ENCODE peak calls at places on chromosomes 7 and 10, in nine cellular contexts. P, Q, W, C, M, I, D, G and Z are unnamed samples. For H3K4me1, the result is how much of the 10 kb centered on the place peaks cover.

GRCh38 chr10:127649642-127650041 is 87.3 kb upstream of the FOXI2 start:
- DNase-seq in P (no peak), Q (peak), W (peak), C (no peak), M (peak), I (no peak), D (peak), G (no peak), Z (peak)

GRCh38 chr7:101936612-101937231 is 119.3 kb downstream of the CUX1 start:
- DNase-seq in P (peak), Q (peak), W (peak), C (no peak), M (no peak), I (peak), D (peak), G (peak), Z (peak)

GRCh38 chr7:137734221-137734620 is 112.6 kb downstream of the DGKI start:
- DNase-seq in P (no peak), Q (no peak), W (no peak), C (no peak), M (no peak), I (no peak), D (no peak), G (peak), Z (no peak)

GRCh38 chr10:44955408-44956070 is 4.1 kb upstream of the RASSF4 start:
- DNase-seq in P (peak), Q (no peak), W (no peak), C (no peak), M (no peak), I (no peak), D (no peak), G (no peak), Z (no peak)

GRCh38 chr7:150999001-150999400 is 8.2 kb downstream of the NOS3 start:
- DNase-seq in P (no peak), Q (no peak), W (no peak), C (no peak), M (no peak), I (no peak), D (no peak), G (no peak), Z (no peak)

GRCh38 chr10:76024460-76025123 is 593.2 kb downstream of the LRMDA start:
- DNase-seq in P (no peak), Q (no peak), W (no peak), C (no peak), M (no peak), I (peak), D (no peak), G (no peak), Z (no peak)

GRCh38 chr7:98137826-98138151 is 31.1 kb downstream of the LMTK2 start:
- DNase-seq in P (no peak), Q (no peak), W (no peak), C (no peak), M (no peak), I (no peak), D (no peak), G (no peak), Z (no peak)

GRCh38 chr10:118107040-118107439 is 60.3 kb upstream of the RAB11FIP2 start:
- DNase-seq in P (no peak), Q (no peak), W (no peak), C (no peak), M (no peak), I (no peak), D (no peak), G (no peak), Z (no peak)

GRCh38 chr10:127149613-127150081 is 46.7 kb downstream of the INSYN2A start:
- DNase-seq in P (no peak), Q (no peak), W (no peak), C (no peak), M (peak), I (no peak), D (no peak), G (no peak), Z (no peak)

GRCh38 chr10:126749030-126749655 is 78.7 kb upstream of the C10orf90 start:
- DNase-seq in P (peak), Q (peak), W (peak), C (peak), M (peak), I (no peak), D (peak), G (peak), Z (peak)

GRCh38 chr10:129727071-129727470 is 237.0 kb downstream of the EBF3 start:
- DNase-seq in P (no peak), Q (no peak), W (no peak), C (no peak), M (no peak), I (no peak), D (no peak), G (no peak), Z (no peak)

GRCh38 chr7:118918556-118918955 is 694.1 kb downstream of the ANKRD7 start:
- DNase-seq in P (no peak), Q (no peak), W (no peak), C (no peak), M (peak), I (no peak), D (no peak), G (peak), Z (no peak)

GRCh38 chr10:48981310-48981907 is 41.8 kb upstream of the LRRC18 start:
- DNase-seq in P (peak), Q (peak), W (peak), C (peak), M (peak), I (no peak), D (peak), G (peak), Z (peak)

GRCh38 chr7:2444476-2444875 is 31.7 kb downstream of the GRIFIN start:
- DNase-seq in P (peak), Q (no peak), W (no peak), C (no peak), M (no peak), I (no peak), D (no peak), G (peak), Z (no peak)

GRCh38 chr10:63123963-63124362 is 9.2 kb upstream of the NRBF2 start:
- DNase-seq in P (no peak), Q (no peak), W (no peak), C (no peak), M (no peak), I (no peak), D (no peak), G (peak), Z (no peak)

GRCh38 chr10:88979603-88980002 is 11.0 kb upstream of the FAS start:
- DNase-seq in P (no peak), Q (no peak), W (no peak), C (no peak), M (no peak), I (no peak), D (no peak), G (no peak), Z (no peak)

GRCh38 chr10:119803264-119803663 is 69.4 kb downstream of the MCMBP start:
- DNase-seq in P (no peak), Q (no peak), W (no peak), C (no peak), M (no peak), I (no peak), D (no peak), G (peak), Z (no peak)

GRCh38 chr10:83287374-83287773 is 851.9 kb upstream of the GHITM start:
- DNase-seq in P (no peak), Q (no peak), W (no peak), C (no peak), M (no peak), I (no peak), D (no peak), G (no peak), Z (no peak)

GRCh38 chr7:561631-562393 is 42.2 kb upstream of the PDGFA start:
- DNase-seq in P (no peak), Q (peak), W (no peak), C (no peak), M (no peak), I (peak), D (no peak), G (no peak), Z (no peak)

GRCh38 chr10:110445871-110446270 is 51.8 kb upstream of the DUSP5 start:
- DNase-seq in P (peak), Q (no peak), W (no peak), C (no peak), M (no peak), I (no peak), D (no peak), G (no peak), Z (no peak)

GRCh38 chr7:91249506-91250233 is 14.6 kb upstream of the FZD1 start:
- DNase-seq in P (no peak), Q (no peak), W (no peak), C (no peak), M (no peak), I (no peak), D (no peak), G (peak), Z (no peak)

GRCh38 chr7:22269057-22269456 is 87.9 kb downstream of the RAPGEF5 start:
- DNase-seq in P (no peak), Q (no peak), W (no peak), C (no peak), M (no peak), I (no peak), D (no peak), G (peak), Z (no peak)

GRCh38 chr10:24552346-24553016 is 171.2 kb downstream of the ARHGAP21 start:
- DNase-seq in P (peak), Q (peak), W (peak), C (peak), M (no peak), I (peak), D (peak), G (no peak), Z (peak)

GRCh38 chr7:104366390-104366789 is 38.0 kb downstream of the LHFPL3 start:
- DNase-seq in P (no peak), Q (no peak), W (no peak), C (no peak), M (no peak), I (no peak), D (no peak), G (no peak), Z (no peak)

GRCh38 chr7:41977165-41977651 is 259.8 kb downstream of the GLI3 start:
- DNase-seq in P (peak), Q (peak), W (peak), C (peak), M (peak), I (no peak), D (no peak), G (peak), Z (no peak)

GRCh38 chr7:6284461-6285360 is 12.3 kb upstream of the CYTH3 start:
- DNase-seq in P (no peak), Q (no peak), W (no peak), C (no peak), M (no peak), I (no peak), D (no peak), G (peak), Z (no peak)

GRCh38 chr7:139099181-139099947 is 10.2 kb downstream of the ZC3HAV1 start:
- DNase-seq in P (no peak), Q (no peak), W (no peak), C (no peak), M (no peak), I (no peak), D (no peak), G (peak), Z (no peak)

GRCh38 chr10:105188737-105189463 is 547.8 kb downstream of the SORCS3 start:
- DNase-seq in P (no peak), Q (no peak), W (no peak), C (no peak), M (no peak), I (no peak), D (no peak), G (peak), Z (no peak)

GRCh38 chr7:99729501-99730261 is 5.3 kb downstream of the CYP3A7 start:
- DNase-seq in P (no peak), Q (no peak), W (no peak), C (no peak), M (no peak), I (no peak), D (no peak), G (no peak), Z (no peak)

GRCh38 chr7:70051726-70052125 is 453.5 kb downstream of the AUTS2 start:
- DNase-seq in P (no peak), Q (no peak), W (no peak), C (no peak), M (no peak), I (no peak), D (no peak), G (no peak), Z (no peak)

GRCh38 chr10:93806882-93807281 is 49.1 kb downstream of the LGI1 start:
- DNase-seq in P (no peak), Q (no peak), W (no peak), C (no peak), M (no peak), I (no peak), D (no peak), G (peak), Z (peak)

GRCh38 chr7:98628916-98629525 is 11.9 kb downstream of the NPTX2 start:
- DNase-seq in P (no peak), Q (no peak), W (peak), C (no peak), M (no peak), I (no peak), D (no peak), G (no peak), Z (no peak)

GRCh38 chr10:80186364-80187012 is 18.8 kb downstream of the ANXA11 start:
- DNase-seq in P (peak), Q (no peak), W (no peak), C (peak), M (no peak), I (no peak), D (no peak), G (no peak), Z (peak)

GRCh38 chr7:4279210-4279609 is 402.9 kb upstream of the FOXK1 start:
- DNase-seq in P (no peak), Q (no peak), W (no peak), C (no peak), M (no peak), I (no peak), D (no peak), G (no peak), Z (no peak)

GRCh38 chr7:17307969-17308648 is 9.7 kb downstream of the AHR start:
- DNase-seq in P (no peak), Q (no peak), W (no peak), C (no peak), M (no peak), I (no peak), D (no peak), G (no peak), Z (no peak)

GRCh38 chr7:17304926-17305325 is 6.5 kb downstream of the AHR start:
- DNase-seq in P (no peak), Q (no peak), W (no peak), C (no peak), M (no peak), I (no peak), D (no peak), G (peak), Z (no peak)

GRCh38 chr7:17305387-17306171 is 7.1 kb downstream of the AHR start:
- DNase-seq in P (no peak), Q (no peak), W (no peak), C (no peak), M (no peak), I (no peak), D (no peak), G (no peak), Z (no peak)

GRCh38 chr7:17307033-17307432 is 8.6 kb downstream of the AHR start:
- DNase-seq in P (no peak), Q (no peak), W (no peak), C (no peak), M (no peak), I (no peak), D (no peak), G (no peak), Z (no peak)

DNA sequence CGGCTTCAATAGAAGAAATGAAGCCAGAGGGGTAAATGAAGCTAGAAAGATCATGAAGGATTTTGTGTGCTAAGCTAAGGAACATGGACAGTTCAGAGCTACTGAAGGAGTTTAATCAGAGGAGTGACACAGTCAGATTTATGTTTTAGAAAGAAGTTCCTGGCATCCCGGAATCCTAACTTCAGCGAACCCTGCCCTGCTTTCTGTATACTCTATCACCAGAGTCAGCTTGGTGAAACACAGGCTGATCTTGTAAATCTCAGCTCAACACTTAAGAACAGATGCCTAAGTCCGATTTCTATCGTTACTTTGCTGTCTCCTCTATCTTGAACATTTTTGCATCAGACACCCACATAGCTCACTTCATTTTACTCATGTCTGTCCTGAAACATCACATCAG is 9.1 kb downstream of the AHR start:
- DNase-seq in P (no peak), Q (no peak), W (no peak), C (no peak), M (no peak), I (no peak), D (no peak), G (no peak), Z (no peak)
- H3K4me1 ChIP-seq in P (under half), Q (under half), W (under half), C (under half), M (under half), I (half or more), D (under half), G (under half), Z (under half)

DNA sequence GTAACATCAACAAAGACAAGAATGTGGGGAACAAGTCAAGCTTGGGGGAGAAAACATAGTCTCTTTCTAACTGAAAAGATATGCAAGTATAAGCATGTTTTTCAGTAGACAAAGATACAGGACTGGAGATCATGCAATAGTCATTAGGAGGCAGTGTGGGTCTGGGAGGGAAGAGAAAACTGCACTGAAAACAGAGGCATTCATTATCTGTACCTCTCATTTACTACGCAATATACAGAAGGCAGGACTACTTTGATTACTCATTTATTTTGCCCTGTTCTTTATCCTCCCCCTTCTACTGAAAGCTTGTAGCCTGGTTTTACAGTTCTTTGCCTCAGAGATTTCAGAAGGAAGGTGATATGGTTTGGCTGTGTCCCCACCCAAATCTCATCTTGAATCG is 341.2 kb downstream of the CRPPA start:
- DNase-seq in P (no peak), Q (no peak), W (no peak), C (no peak), M (no peak), I (no peak), D (no peak), G (no peak), Z (no peak)
- TF ChIP-seq CTCF in P (no peak), Q (no peak), W (no peak), C (no peak), M (no peak), I (no peak), D (no peak), G (no peak), Z (peak)

DNA sequence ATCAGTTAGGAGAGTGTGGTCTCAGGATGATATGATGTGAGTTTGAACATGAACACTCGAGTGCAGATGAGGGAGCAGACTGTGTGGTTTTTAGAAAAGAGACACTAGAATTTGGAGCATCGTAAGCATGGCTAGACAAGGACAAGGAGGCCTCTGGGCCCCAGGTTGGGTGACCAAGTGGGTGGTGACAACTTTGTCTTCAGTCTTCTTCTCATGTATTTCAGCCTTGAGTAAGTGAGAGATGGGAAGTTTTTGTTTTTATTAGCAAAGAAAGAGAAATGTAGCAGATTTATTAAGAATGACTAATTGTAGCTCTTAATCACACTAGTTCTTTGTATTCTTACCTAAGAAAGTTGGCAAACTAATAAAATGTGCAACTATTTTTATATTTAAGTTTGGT is 16.3 kb downstream of the TES start:
- DNase-seq in P (no peak), Q (no peak), W (no peak), C (no peak), M (no peak), I (no peak), D (no peak), G (no peak), Z (no peak)
- H3K4me1 ChIP-seq in P (under half), Q (under half), W (under half), C (under half), M (under half), I (under half), D (under half), G (under half), Z (under half)

GRCh38 chr10:52778511-52779392 is 6.2 kb upstream of the MBL2 start:
- DNase-seq in P (no peak), Q (peak), W (peak), C (no peak), M (peak), I (peak), D (peak), G (peak), Z (peak)
- TF ChIP-seq CTCF in P (no peak), Q (no peak), W (peak), C (peak), M (peak), I (no peak), D (peak), G (peak), Z (peak)

DNA sequence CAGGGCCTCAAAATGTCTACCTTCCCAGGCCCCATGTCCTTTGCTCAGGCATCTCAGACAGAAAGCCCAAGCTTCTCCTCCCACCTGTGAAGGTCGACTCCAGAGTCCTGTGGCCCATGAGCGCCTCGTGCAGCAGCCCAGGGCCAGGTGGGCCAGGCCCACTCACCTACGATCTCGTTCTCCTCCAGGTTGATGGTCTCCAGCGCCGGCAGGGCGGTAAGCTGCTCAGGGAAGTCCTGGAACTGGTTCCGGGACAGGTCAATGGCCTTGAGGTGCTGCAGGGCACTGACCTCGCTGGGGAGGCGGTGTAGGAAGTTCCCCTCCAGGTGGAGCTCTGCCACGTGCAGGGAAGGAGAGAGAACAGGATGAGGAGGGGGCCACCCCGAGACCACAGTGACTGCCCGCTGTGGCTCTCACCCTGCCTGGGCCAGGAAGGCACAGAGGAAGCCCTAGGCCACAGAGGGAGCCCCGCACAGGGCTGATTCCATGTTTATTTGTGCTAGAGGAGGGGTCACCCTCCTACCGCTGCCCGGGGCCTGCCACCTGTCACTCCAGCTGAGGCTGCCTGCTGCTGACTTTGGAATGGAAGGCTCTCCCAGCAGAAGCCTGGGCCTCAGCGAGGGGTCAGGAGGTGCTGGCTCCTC is 40.0 kb upstream of the NPFFR1 start:
- DNase-seq in P (no peak), Q (no peak), W (peak), C (no peak), M (no peak), I (no peak), D (no peak), G (no peak), Z (no peak)
- H3K4me1 ChIP-seq in P (under half), Q (under half), W (under half), C (under half), M (under half), I (under half), D (under half), G (under half), Z (under half)

GRCh38 chr10:42428534-42428933 is 209.8 kb downstream of the ZNF33B start:
- DNase-seq in P (no peak), Q (no peak), W (no peak), C (peak), M (no peak), I (no peak), D (no peak), G (no peak), Z (no peak)
- TF ChIP-seq CTCF in P (peak), Q (no peak), W (peak), C (peak), M (peak), I (peak), D (no peak), G (no peak), Z (peak)